ENCODE peak calls at places on chromosomes 7 and 10, in ten cellular contexts. C is HCT116; F is GM03348; S is GM12865; A is iris pigment epithelial cell; L is activated CD4-positive, alpha-beta T cell treated with anti-CD3 and anti-CD28 coated beads, Interleukin-2, amount 50 U/mL, for 24 hours; X is fibroblast of lung; G is foreskin melanocyte; V is AG08395; Y is HL-60. M is an unnamed sample.

GRCh38 chr7:23469150-23469960 is 936 bp downstream of the IGF2BP3 start:
- DNase-seq in V (no peak), C (no peak), A (peak), F (peak), S (peak), G (no peak), Y (peak), X (no peak), L (no peak), M (no peak)

GRCh38 chr10:42985436-42986316 is 91.2 kb upstream of the RET start:
- DNase-seq in Y (no peak), X (no peak), S (no peak), G (no peak), V (no peak), F (no peak), A (no peak), C (no peak), L (no peak), M (no peak)

GRCh38 chr10:12502526-12503274 is 153.4 kb downstream of the CAMK1D start:
- DNase-seq in C (no peak), Y (no peak), L (no peak), F (no peak), S (no peak), X (no peak), V (no peak), A (no peak), G (no peak), M (no peak)

GRCh38 chr7:132333301-132333700 is 243.0 kb downstream of the PLXNA4 start:
- DNase-seq in L (no peak), V (no peak), F (no peak), G (no peak), S (no peak), C (no peak), X (no peak), Y (no peak), A (no peak), M (no peak)

GRCh38 chr10:33073641-33074410 is 115.8 kb upstream of the ITGB1 start:
- DNase-seq in G (no peak), V (peak), A (peak), F (peak), S (peak), X (peak), Y (no peak), C (no peak), L (no peak), M (peak)

GRCh38 chr10:3482200-3482993 is 302.6 kb downstream of the KLF6 start:
- DNase-seq in S (peak), L (no peak), V (peak), C (peak), G (peak), F (peak), A (peak), X (peak), Y (no peak), M (peak)

GRCh38 chr10:120015064-120015463 is 122.5 kb downstream of the SEC23IP start:
- DNase-seq in L (no peak), X (no peak), V (no peak), Y (no peak), A (no peak), F (no peak), S (no peak), C (no peak), G (no peak), M (no peak)

GRCh38 chr7:108316708-108317107 is 139.5 kb downstream of the NRCAM start:
- DNase-seq in S (no peak), X (no peak), Y (no peak), V (no peak), L (no peak), C (no peak), F (no peak), A (no peak), G (no peak), M (no peak)

GRCh38 chr7:55517191-55517633 is 55.1 kb downstream of the VOPP1 start:
- DNase-seq in F (no peak), L (peak), X (no peak), S (peak), C (no peak), V (no peak), A (no peak), G (no peak), Y (no peak), M (no peak)

GRCh38 chr10:95920798-95921426 is 13.1 kb downstream of the CC2D2B start:
- DNase-seq in V (no peak), X (no peak), G (no peak), C (no peak), S (no peak), Y (no peak), L (no peak), A (no peak), F (no peak), M (no peak)

GRCh38 chr10:48929413-48929990 is 10.1 kb downstream of the LRRC18 start:
- DNase-seq in Y (no peak), G (no peak), V (no peak), C (no peak), S (no peak), X (no peak), A (no peak), F (no peak), L (no peak), M (no peak)

GRCh38 chr10:114962441-114962840 is 24.4 kb downstream of the TRUB1 start:
- DNase-seq in F (no peak), G (no peak), S (no peak), V (no peak), C (no peak), Y (no peak), L (no peak), A (no peak), X (no peak), M (no peak)

GRCh38 chr7:30028749-30029635 is 780 bp downstream of the PLEKHA8 start:
- DNase-seq in A (peak), G (no peak), V (peak), X (peak), Y (peak), F (peak), S (peak), L (no peak), C (peak), M (peak)

GRCh38 chr10:50625663-50626062 is 1.9 kb upstream of the SGMS1 start:
- DNase-seq in Y (no peak), A (peak), L (no peak), V (peak), X (peak), S (peak), C (no peak), G (no peak), F (peak), M (no peak)

GRCh38 chr10:70437721-70438120 is 3.8 kb downstream of the NODAL start:
- DNase-seq in A (no peak), F (no peak), S (no peak), X (no peak), C (no peak), G (no peak), V (no peak), L (no peak), Y (no peak), M (no peak)

GRCh38 chr7:87220026-87220733 is 648 bp upstream of the TMEM243 start:
- DNase-seq in A (peak), Y (peak), X (peak), C (peak), G (peak), S (peak), F (peak), L (peak), V (peak), M (peak)

GRCh38 chr10:13795653-13796555 is 209.1 kb downstream of the PRPF18 start:
- DNase-seq in F (no peak), Y (no peak), A (no peak), L (no peak), G (peak), S (peak), X (no peak), V (no peak), C (no peak), M (no peak)

GRCh38 chr10:59677253-59677831 is 32.3 kb downstream of the SLC16A9 start:
- DNase-seq in F (no peak), G (no peak), C (no peak), L (no peak), V (no peak), X (no peak), S (no peak), A (no peak), Y (no peak), M (no peak)

GRCh38 chr10:96840841-96841518 is 8.9 kb downstream of the LCOR start:
- DNase-seq in X (peak), V (no peak), Y (peak), G (no peak), F (no peak), A (peak), C (peak), L (no peak), S (no peak), M (no peak)

GRCh38 chr7:28813238-28813962 is 144.7 kb downstream of the TRIL start:
- DNase-seq in C (no peak), Y (no peak), X (peak), S (peak), F (no peak), G (no peak), V (no peak), L (no peak), A (no peak), M (peak)